ENCODE peak calls at places on chromosomes 2 and 18, in nine cellular contexts. A is cardiac muscle cell, Z is GM23338, F is neural progenitor cell, N is sigmoid colon, Y is MM.1S, W is fibroblast of lung, R is breast epithelium, M is tibial nerve. U is an unnamed sample. For H3K4me1 and H3K36me3, the result is how much of the 10 kb centered on the place peaks cover.

GRCh38 chr2:58557166-58557565 is 316.0 kb upstream of the FANCL start:
- DNase-seq in W (no peak), A (no peak), R (no peak), F (peak), Z (no peak), Y (no peak), N (no peak), M (no peak), U (no peak)

GRCh38 chr2:215728504-215729065 is 284.8 kb downstream of the MREG start:
- DNase-seq in F (no peak), W (peak), Y (no peak), A (peak), Z (no peak), N (no peak), R (no peak), M (peak), U (no peak)

GRCh38 chr2:54658548-54659207 is 64.8 kb upstream of the EML6 start:
- DNase-seq in A (peak), R (no peak), N (no peak), F (no peak), W (peak), Y (no peak), Z (no peak), M (no peak), U (no peak)

GRCh38 chr2:74792282-74792681 is 41.6 kb upstream of the HK2 start:
- DNase-seq in R (no peak), Y (no peak), F (no peak), W (no peak), N (no peak), Z (no peak), M (no peak), A (no peak), U (no peak)

GRCh38 chr18:26656944-26657536 is 108.7 kb upstream of the KCTD1 start:
- DNase-seq in A (peak), W (peak), F (peak), Y (peak), N (peak), R (peak), M (peak), Z (peak), U (peak)

GRCh38 chr2:172280820-172281454 is 146.4 kb upstream of the ITGA6 start:
- DNase-seq in A (no peak), W (no peak), Y (no peak), N (no peak), R (no peak), F (no peak), M (peak), Z (no peak), U (no peak)

GRCh38 chr2:120574620-120575019 is 161.0 kb upstream of the GLI2 start:
- DNase-seq in W (no peak), Z (no peak), Y (no peak), N (no peak), A (no peak), R (no peak), M (no peak), F (no peak), U (no peak)

GRCh38 chr18:31741096-31741735 is 19.5 kb downstream of the SLC25A52 start:
- DNase-seq in F (peak), A (peak), Y (peak), R (no peak), W (peak), N (no peak), Z (peak), M (peak), U (no peak)

GRCh38 chr2:232028631-232029030 is 67.1 kb downstream of the DIS3L2 start:
- DNase-seq in W (peak), A (peak), R (no peak), M (no peak), N (no peak), F (no peak), Y (peak), Z (no peak), U (no peak)

GRCh38 chr2:215826838-215827441 is 186.4 kb downstream of the MREG start:
- DNase-seq in R (no peak), Y (no peak), F (no peak), W (peak), N (no peak), Z (peak), M (no peak), A (peak), U (peak)

GRCh38 chr2:150462772-150463171 is 24.7 kb downstream of the RND3 start:
- DNase-seq in F (no peak), M (no peak), N (no peak), A (no peak), R (no peak), W (no peak), Z (no peak), Y (no peak), U (no peak)

GRCh38 chr2:38750011-38750792 is 959 bp downstream of the SRSF7 start:
- DNase-seq in N (peak), W (peak), F (peak), M (no peak), A (peak), Y (peak), R (peak), Z (no peak), U (no peak)

GRCh38 chr2:73128841-73129535 is 16.2 kb upstream of the RAB11FIP5 start:
- DNase-seq in R (no peak), Z (peak), N (no peak), F (no peak), M (no peak), A (no peak), W (no peak), Y (no peak), U (no peak)

GRCh38 chr2:177184606-177185005 is 28.0 kb upstream of the HNRNPA3 start:
- DNase-seq in Y (no peak), A (no peak), F (no peak), Z (no peak), M (no peak), R (no peak), N (no peak), W (no peak), U (no peak)

GRCh38 chr2:71672011-71672639 is 218.8 kb downstream of the DYSF start:
- DNase-seq in W (no peak), Y (no peak), M (no peak), N (no peak), F (peak), Z (peak), A (no peak), R (no peak), U (no peak)

GRCh38 chr2:235170016-235170415 is 218.2 kb downstream of the SH3BP4 start:
- DNase-seq in M (no peak), A (peak), F (no peak), N (no peak), Z (no peak), W (peak), Y (no peak), R (no peak), U (no peak)

GRCh38 chr18:35707247-35707646 is 125.7 kb downstream of the GALNT1 start:
- DNase-seq in Z (no peak), A (no peak), W (peak), R (no peak), N (no peak), M (no peak), Y (no peak), F (no peak), U (no peak)

GRCh38 chr2:232666051-232666805 is 30.9 kb upstream of the GIGYF2 start:
- DNase-seq in A (no peak), Y (no peak), N (no peak), W (no peak), Z (no peak), M (no peak), R (no peak), F (no peak), U (no peak)

GRCh38 chr2:41965886-41966285 is 81.9 kb upstream of the PKDCC start:
- DNase-seq in M (peak), Z (no peak), N (peak), R (no peak), F (no peak), W (peak), A (peak), Y (no peak), U (no peak)

GRCh38 chr2:239745386-239745785 is 279.8 kb downstream of the NDUFA10 start:
- DNase-seq in M (no peak), Y (no peak), N (no peak), A (no peak), R (no peak), Z (no peak), F (no peak), W (no peak), U (no peak)
- H3K4me1 ChIP-seq in M (under half), Y (under half), N (under half), A (under half), R (under half), Z (under half), F (under half), W (under half), U (under half)

GRCh38 chr2:237686659-237687136 is 59.3 kb downstream of the LRRFIP1 start:
- DNase-seq in W (peak), Y (no peak), A (peak), Z (peak), F (no peak), M (no peak), R (no peak), N (peak), U (no peak)
- TF ChIP-seq CTCF in W (peak), Y (peak), A (peak), Z (peak), F (peak), M (no peak), R (no peak), N (no peak), U (no peak)

DNA sequence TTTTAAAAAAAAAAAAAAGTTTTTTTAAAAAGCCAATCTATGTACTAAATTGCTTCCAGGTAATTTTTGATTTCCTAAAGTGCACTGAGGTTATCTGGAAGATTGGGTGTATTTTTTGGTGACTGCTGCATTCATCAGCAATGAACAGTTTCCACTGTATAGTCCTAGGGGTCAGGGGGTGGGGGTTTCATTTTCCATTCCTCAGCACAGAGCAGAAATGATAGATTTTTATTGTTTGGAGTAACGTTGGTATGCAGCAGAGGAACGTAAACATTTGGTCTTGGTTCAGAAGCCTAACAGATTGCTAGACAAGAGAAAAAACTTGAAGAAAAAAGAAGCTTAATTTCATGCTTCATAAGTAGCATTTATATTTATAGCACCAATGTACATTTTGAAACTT is 54.9 kb downstream of the ZCCHC2 start:
- DNase-seq in N (no peak), A (no peak), R (no peak), W (no peak), Y (no peak), F (no peak), Z (no peak), M (no peak), U (no peak)
- H3K36me3 ChIP-seq in N (under half), A (under half), R (under half), W (under half), Y (under half), F (under half), Z (under half), M (under half), U (under half)

GRCh38 chr2:226420646-226421045 is 379.0 kb downstream of the IRS1 start:
- DNase-seq in R (no peak), W (peak), Y (no peak), A (no peak), M (no peak), Z (no peak), F (no peak), N (no peak), U (no peak)
- H3K4me1 ChIP-seq in R (under half), W (under half), Y (under half), A (under half), M (under half), Z (under half), F (under half), N (under half), U (under half)

GRCh38 chr2:45068643-45069140 is 59.4 kb upstream of the SIX2 start:
- DNase-seq in A (peak), R (no peak), W (no peak), Z (no peak), M (no peak), N (no peak), Y (no peak), F (no peak), U (no peak)
- TF ChIP-seq CTCF in A (no peak), R (no peak), W (no peak), Z (no peak), M (no peak), N (no peak), Y (no peak), F (no peak), U (no peak)

GRCh38 chr18:77084757-77085035 is 47.9 kb downstream of the MBP start:
- DNase-seq in R (no peak), N (no peak), Y (no peak), A (no peak), W (no peak), Z (no peak), M (no peak), F (no peak), U (no peak)

GRCh38 chr18:77086034-77086433 is 46.5 kb downstream of the MBP start:
- DNase-seq in M (no peak), R (no peak), A (peak), F (no peak), Y (no peak), N (no peak), W (peak), Z (no peak), U (no peak)

GRCh38 chr18:77087391-77088141 is 45.0 kb downstream of the MBP start:
- DNase-seq in Z (peak), A (peak), M (no peak), Y (no peak), N (peak), R (no peak), F (peak), W (peak), U (no peak)

GRCh38 chr18:77088977-77089795 is 43.4 kb downstream of the MBP start:
- DNase-seq in Z (peak), N (no peak), M (no peak), Y (no peak), F (no peak), A (no peak), W (no peak), R (peak), U (peak)

DNA sequence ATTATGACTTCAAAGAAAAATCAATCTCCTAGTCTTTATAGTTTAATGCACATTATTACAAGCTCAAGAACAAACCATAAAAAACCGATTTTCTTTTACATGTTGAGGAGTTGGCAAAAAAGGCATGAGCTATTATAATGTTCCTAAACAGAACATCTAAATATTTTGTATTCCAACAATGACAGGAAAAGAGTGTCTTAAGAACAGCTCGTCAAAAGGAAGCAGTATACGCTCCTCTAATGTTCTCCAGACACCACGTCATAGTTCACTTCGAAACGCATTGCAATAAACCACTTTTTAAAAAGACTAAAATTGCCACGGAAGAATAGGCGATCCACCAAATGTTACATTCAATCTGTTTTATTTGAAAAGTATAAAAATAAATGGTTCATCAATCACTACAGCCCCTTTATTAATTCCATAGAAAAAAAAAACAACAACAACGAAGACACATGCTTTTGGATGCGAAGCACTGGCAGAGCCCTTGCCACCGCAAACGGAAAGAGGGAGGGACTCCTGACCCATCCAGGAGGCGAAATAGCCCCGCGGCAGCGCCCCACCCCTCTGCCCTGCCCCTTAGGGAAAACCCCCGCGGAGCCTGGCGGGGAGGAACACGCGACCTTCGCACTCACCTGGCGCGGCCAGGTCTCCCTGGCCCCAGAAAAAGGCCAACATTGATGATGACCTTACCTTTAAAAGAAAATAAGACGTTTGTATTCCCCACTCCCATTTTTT is 45.8 kb downstream of the MBP start:
- DNase-seq in N (no peak), W (no peak), A (no peak), Z (peak), F (peak), Y (no peak), R (no peak), M (no peak), U (no peak)
- H3K36me3 ChIP-seq in N (under half), W (under half), A (under half), Z (under half), F (under half), Y (under half), R (under half), M (under half), U (under half)

GRCh38 chr2:237673130-237673921 is 45.9 kb downstream of the LRRFIP1 start:
- DNase-seq in R (peak), W (peak), Y (peak), F (peak), M (peak), N (peak), A (peak), Z (peak), U (no peak)

GRCh38 chr2:237671466-237672173 is 44.2 kb downstream of the LRRFIP1 start:
- DNase-seq in W (no peak), N (peak), A (no peak), Z (no peak), R (no peak), Y (no peak), M (no peak), F (no peak), U (no peak)

GRCh38 chr2:237672731-237673129 is 45.3 kb downstream of the LRRFIP1 start:
- DNase-seq in W (no peak), Z (no peak), R (no peak), Y (no peak), M (no peak), F (no peak), A (no peak), N (no peak), U (no peak)

GRCh38 chr2:237675326-237675725 is 47.9 kb downstream of the LRRFIP1 start:
- DNase-seq in A (no peak), Z (no peak), N (no peak), M (no peak), W (no peak), R (no peak), F (no peak), Y (no peak), U (no peak)

DNA sequence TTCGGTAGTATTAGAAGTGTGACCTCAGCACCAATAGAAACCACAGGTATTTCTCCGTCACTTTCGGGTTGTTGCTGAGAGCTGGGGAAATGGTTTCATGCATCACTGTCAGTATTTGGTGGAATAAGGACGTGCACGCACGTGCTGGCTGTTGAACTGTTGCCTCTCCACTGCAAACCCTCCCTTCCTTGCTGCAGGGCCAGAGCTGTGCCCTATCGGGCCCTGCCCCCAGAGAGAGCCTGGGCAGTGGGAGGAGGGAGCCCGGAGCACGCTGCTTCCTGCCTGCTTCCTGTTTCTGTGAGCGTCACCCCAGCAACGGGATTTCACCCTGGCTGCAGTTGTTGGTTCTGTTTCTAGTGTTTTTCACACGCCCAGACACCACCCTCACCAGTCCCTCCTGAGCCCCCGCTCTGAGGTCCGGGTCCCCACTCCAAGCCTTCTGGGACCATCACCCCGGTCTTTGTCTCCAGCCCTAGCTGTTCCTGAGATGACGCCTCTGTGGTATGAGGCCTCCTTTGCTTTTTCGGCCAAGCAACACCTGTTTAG is 47.4 kb downstream of the LRRFIP1 start:
- DNase-seq in M (peak), A (peak), Y (peak), Z (peak), N (peak), R (peak), W (peak), F (peak), U (no peak)
- H3K4me1 ChIP-seq in M (half or more), A (under half), Y (under half), Z (under half), N (under half), R (under half), W (under half), F (under half), U (under half)

GRCh38 chr18:54717673-54718435 is 110.4 kb upstream of the RAB27B start:
- DNase-seq in R (no peak), W (peak), Y (peak), A (peak), M (no peak), N (no peak), Z (peak), F (peak), U (no peak)

GRCh38 chr18:54720590-54720989 is 107.7 kb upstream of the RAB27B start:
- DNase-seq in R (no peak), F (no peak), N (no peak), Z (no peak), W (peak), A (no peak), M (no peak), Y (no peak), U (no peak)

GRCh38 chr18:54716586-54716985 is 111.7 kb upstream of the RAB27B start:
- DNase-seq in A (no peak), N (no peak), R (no peak), W (no peak), Y (no peak), Z (no peak), M (no peak), F (no peak), U (no peak)

GRCh38 chr18:54713386-54713785 is 114.9 kb upstream of the RAB27B start:
- DNase-seq in Z (no peak), F (no peak), A (no peak), N (no peak), M (no peak), R (no peak), Y (peak), W (no peak), U (no peak)

DNA sequence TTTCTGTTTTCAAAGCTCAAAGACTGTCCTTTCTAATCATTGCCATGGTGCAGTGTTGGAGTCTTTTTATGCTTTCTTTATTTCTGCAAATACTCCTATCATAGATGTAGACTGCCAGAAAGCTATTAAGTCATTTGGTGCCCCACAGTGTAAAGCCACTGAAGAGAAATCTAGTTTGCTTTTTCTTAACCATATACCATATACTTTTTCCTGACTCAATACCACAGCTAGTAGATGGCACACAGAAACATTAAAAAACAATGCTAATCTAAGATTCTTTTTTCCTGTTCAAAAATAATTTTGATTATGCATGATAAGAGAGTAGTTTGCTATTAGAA is 109.9 kb upstream of the RAB27B start:
- DNase-seq in A (no peak), M (no peak), Y (no peak), N (no peak), Z (no peak), F (no peak), R (no peak), W (no peak), U (no peak)
- TF ChIP-seq CTCF in A (no peak), M (no peak), Y (no peak), N (no peak), Z (no peak), F (no peak), R (no peak), W (no peak), U (no peak)

GRCh38 chr2:61218817-61219170 is 56.8 kb downstream of the C2orf74 start:
- DNase-seq in M (no peak), F (no peak), R (no peak), W (no peak), Z (no peak), N (no peak), Y (no peak), A (no peak), U (no peak)
- H3K36me3 ChIP-seq in M (half or more), F (under half), R (under half), W (under half), Z (under half), N (under half), Y (under half), A (half or more), U (under half)